ENCODE peak calls at places on chromosome 6, in six cellular contexts. I is heart left ventricle, S is activated B cell treated with CpG ODN at 0.5 μM for 24 hours, Q is RWPE1, N is cardiac muscle cell, X is astrocyte of the spinal cord. A is an unnamed sample.

GRCh38 chr6:25307805-25308494 is 28.8 kb downstream of the CARMIL1 start:
- DNase-seq in I (no peak), S (no peak), Q (no peak), N (no peak), X (no peak), A (no peak)

GRCh38 chr6:6826961-6827360 is 238.4 kb downstream of the LY86 start:
- DNase-seq in I (no peak), S (no peak), Q (no peak), N (no peak), X (no peak), A (no peak)

GRCh38 chr6:73722318-73723060 is 26.5 kb downstream of the CD109 start:
- DNase-seq in I (no peak), S (no peak), Q (peak), N (peak), X (peak), A (peak)

GRCh38 chr6:7150381-7151064 is 42.8 kb downstream of the RREB1 start:
- DNase-seq in I (no peak), S (no peak), Q (no peak), N (no peak), X (no peak), A (no peak)

GRCh38 chr6:97819680-97820079 is 536.7 kb upstream of the MMS22L start:
- DNase-seq in I (no peak), S (no peak), Q (no peak), N (no peak), X (no peak), A (no peak)

GRCh38 chr6:81894788-81895221 is 142.3 kb upstream of the TENT5A start:
- DNase-seq in I (peak), S (no peak), Q (no peak), N (peak), X (peak), A (no peak)

GRCh38 chr6:126812651-126813050 is 305.8 kb upstream of the RSPO3 start:
- DNase-seq in I (no peak), S (no peak), Q (no peak), N (peak), X (peak), A (no peak)

GRCh38 chr6:150238294-150238693 is 95.5 kb downstream of the PPP1R14C start:
- DNase-seq in I (peak), S (no peak), Q (no peak), N (peak), X (no peak), A (no peak)

GRCh38 chr6:126077810-126078791 is 91.8 kb downstream of the TRMT11 start:
- DNase-seq in I (no peak), S (no peak), Q (no peak), N (no peak), X (no peak), A (no peak)

DNA sequence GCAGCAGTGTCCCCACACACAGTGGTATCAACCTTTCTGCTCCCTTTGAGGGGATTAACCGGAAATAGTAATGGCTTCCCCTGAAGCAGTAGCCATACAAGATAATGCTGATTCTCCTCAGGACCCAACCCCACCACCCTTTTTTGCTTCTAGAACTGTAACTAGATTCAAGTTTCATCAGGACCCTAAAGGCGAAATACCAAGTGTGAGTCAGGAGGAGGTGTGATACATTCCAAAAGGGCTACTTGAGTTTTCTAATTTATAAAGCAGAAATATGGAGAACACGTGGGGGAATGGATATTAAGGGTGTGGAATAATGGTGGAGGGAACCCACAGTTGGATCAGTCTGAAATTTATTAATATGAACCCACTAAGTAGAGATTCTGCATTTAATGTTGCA is 51.5 kb upstream of the CAP2 start:
- DNase-seq in I (no peak), S (no peak), Q (no peak), N (no peak), X (no peak), A (no peak)
- TF ChIP-seq CTCF in I (no peak), S (no peak), Q (no peak), N (no peak), X (no peak), A (no peak)

DNA sequence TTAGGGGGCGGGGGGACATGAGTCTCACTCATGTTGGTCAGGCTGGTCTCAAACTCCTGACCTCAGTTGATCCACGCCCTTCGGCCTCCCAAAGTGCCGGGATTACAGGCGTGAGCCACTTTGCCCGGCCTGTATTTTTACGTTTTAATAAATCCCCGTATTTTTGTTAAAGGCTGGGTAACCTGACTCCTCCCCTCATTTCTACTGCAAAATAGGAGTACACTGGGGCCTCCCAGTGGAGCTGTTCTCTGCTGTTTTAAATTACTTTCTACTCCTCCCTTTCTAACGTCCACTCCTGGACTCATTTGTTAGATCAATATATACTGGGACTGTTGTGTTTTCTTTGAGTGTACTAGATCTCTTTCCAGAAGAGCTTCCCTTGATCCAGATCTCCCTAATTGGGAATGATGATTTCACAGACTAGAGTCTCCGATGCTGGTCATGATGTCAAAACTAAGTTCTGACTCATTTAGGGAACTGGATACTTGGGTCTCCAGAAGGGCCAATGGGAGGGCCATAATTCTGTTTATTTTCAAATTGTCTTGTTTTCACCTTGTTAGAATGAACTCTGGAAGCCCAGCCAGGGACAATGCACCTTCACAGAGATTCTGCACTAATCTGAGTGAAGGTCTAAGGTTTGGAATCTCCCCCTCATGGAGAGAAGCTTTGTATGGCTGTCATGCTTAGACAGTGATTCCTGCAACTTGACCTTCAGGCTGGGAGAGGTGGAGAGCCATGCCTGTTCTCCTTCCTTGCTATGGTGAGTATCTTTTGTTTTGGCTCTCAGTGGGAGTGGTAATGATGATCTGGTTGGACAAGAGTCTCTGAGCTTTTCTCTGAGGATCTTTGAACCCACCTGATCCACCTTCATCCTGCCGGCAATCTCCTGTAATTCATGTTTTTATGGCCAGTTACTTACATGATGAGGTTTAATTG is 9.4 kb downstream of the HSPA1B start:
- DNase-seq in I (no peak), S (no peak), Q (no peak), N (peak), X (peak), A (no peak)
- TF ChIP-seq CTCF in I (no peak), S (no peak), Q (no peak), N (no peak), X (no peak), A (no peak)

GRCh38 chr6:137200288-137200687 is 18.9 kb downstream of the IFNGR1 start:
- DNase-seq in I (no peak), S (no peak), Q (no peak), N (no peak), X (no peak), A (no peak)

GRCh38 chr6:137203256-137203655 is 15.9 kb downstream of the IFNGR1 start:
- DNase-seq in I (no peak), S (no peak), Q (no peak), N (no peak), X (no peak), A (no peak)

GRCh38 chr6:137206562-137206961 is 12.6 kb downstream of the IFNGR1 start:
- DNase-seq in I (no peak), S (no peak), Q (no peak), N (peak), X (no peak), A (no peak)

GRCh38 chr6:137197684-137198645 is 21.2 kb downstream of the IFNGR1 start:
- DNase-seq in I (no peak), S (no peak), Q (no peak), N (no peak), X (no peak), A (no peak)

DNA sequence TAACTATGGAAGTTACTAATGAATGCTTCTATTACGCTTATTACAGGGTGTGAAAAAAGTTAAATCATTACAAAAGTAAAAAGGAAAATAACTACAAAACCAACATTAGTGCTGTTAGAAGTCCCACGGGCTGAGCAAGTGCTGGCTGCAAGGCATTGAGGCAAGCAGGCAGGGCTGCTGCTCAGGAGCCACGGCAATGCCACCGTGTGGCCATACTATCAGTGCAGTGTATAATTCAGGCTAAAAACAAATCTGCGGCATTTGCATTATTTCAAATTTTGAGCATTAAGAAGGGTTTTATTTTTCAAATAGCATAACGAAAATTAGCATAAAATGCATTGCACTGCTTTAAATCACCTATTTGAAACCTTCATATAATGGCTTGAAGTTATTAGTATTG is 17.1 kb downstream of the IFNGR1 start:
- DNase-seq in I (no peak), S (no peak), Q (no peak), N (no peak), X (no peak), A (no peak)
- TF ChIP-seq CTCF in I (peak), S (no peak), Q (peak), N (peak), X (no peak), A (no peak)

GRCh38 chr6:109094351-109095035 is at the start of gene SESN1:
- DNase-seq in I (peak), S (peak), Q (peak), N (peak), X (peak), A (peak)
- TF ChIP-seq CTCF in I (no peak), S (no peak), Q (no peak), N (no peak), X (no peak), A (no peak)